ENCODE peak calls at places on chromosomes 16 and 17, in seven cellular contexts. Q is T47D, Y is K562, L is SK-N-SH, I is HCT116, S is HepG2, X is H1. D is an unnamed sample.

GRCh38 chr16:85387171-85387507 is 226.0 kb upstream of the GSE1 start:
- DNase-seq in Q (no peak), Y (no peak), L (no peak), I (no peak), S (no peak), X (peak), D (no peak)

GRCh38 chr16:83363521-83363920 is 444.3 kb upstream of the HSBP1 start:
- DNase-seq in Q (no peak), Y (no peak), L (no peak), I (no peak), S (no peak), X (no peak), D (no peak)

GRCh38 chr17:28228109-28228840 is 90.7 kb upstream of the TMEM97 start:
- DNase-seq in Q (no peak), Y (no peak), L (peak), I (no peak), S (no peak), X (peak), D (no peak)

GRCh38 chr17:65514541-65514940 is 46.9 kb downstream of the AXIN2 start:
- DNase-seq in Q (no peak), Y (no peak), L (no peak), I (no peak), S (no peak), X (no peak), D (no peak)

GRCh38 chr17:42484304-42484703 is 25.6 kb downstream of the ATP6V0A1 start:
- DNase-seq in Q (no peak), Y (no peak), L (no peak), I (no peak), S (peak), X (no peak), D (peak)

GRCh38 chr16:63618896-63619295 is 1503.0 kb downstream of the CDH11 start:
- DNase-seq in Q (no peak), Y (no peak), L (no peak), I (no peak), S (no peak), X (no peak), D (no peak)

GRCh38 chr16:877242-878065 is 76.9 kb upstream of the GNG13 start:
- DNase-seq in Q (no peak), Y (no peak), L (no peak), I (no peak), S (no peak), X (no peak), D (no peak)

GRCh38 chr16:44655-45054 is 8.8 kb downstream of the POLR3K start:
- DNase-seq in Q (no peak), Y (no peak), L (no peak), I (no peak), S (no peak), X (no peak), D (no peak)

GRCh38 chr16:4801051-4801961 is 1.1 kb downstream of the ROGDI start:
- DNase-seq in Q (no peak), Y (no peak), L (no peak), I (no peak), S (no peak), X (no peak), D (no peak)

GRCh38 chr17:77615672-77616242 is 342.7 kb upstream of the TNRC6C start:
- DNase-seq in Q (no peak), Y (no peak), L (no peak), I (no peak), S (no peak), X (no peak), D (no peak)

GRCh38 chr17:55570360-55570759 is 59.1 kb upstream of the SMIM36 start:
- DNase-seq in Q (no peak), Y (no peak), L (no peak), I (no peak), S (no peak), X (no peak), D (no peak)

GRCh38 chr17:41919165-41919817 is 540 bp upstream of the ACLY start:
- DNase-seq in Q (peak), Y (peak), L (no peak), I (peak), S (peak), X (peak), D (peak)

GRCh38 chr16:22659933-22660332 is 149.2 kb downstream of the NPIPB5 start:
- DNase-seq in Q (no peak), Y (no peak), L (no peak), I (no peak), S (no peak), X (no peak), D (no peak)

GRCh38 chr16:77290451-77291110 is 91.4 kb downstream of the SYCE1L start:
- DNase-seq in Q (no peak), Y (no peak), L (no peak), I (no peak), S (no peak), X (no peak), D (no peak)
- TF ChIP-seq JUND in Q (no peak), Y (no peak), L (no peak), I (no peak), S (no peak), X (no peak), D (no peak)

GRCh38 chr17:39927928-39928867 is 666 bp downstream of the LRRC3C start:
- DNase-seq in Q (no peak), Y (peak), L (peak), I (no peak), S (peak), X (peak), D (no peak)

GRCh38 chr17:39927101-39927927 is at the start of the genes LRRC3C and ORMDL3:
- DNase-seq in Q (peak), Y (peak), L (peak), I (peak), S (peak), X (peak), D (no peak)

GRCh38 chr17:39929657-39930407 is 2.3 kb downstream of the LRRC3C start:
- DNase-seq in Q (no peak), Y (no peak), L (no peak), I (no peak), S (peak), X (no peak), D (no peak)

GRCh38 chr17:39926588-39927100 is 757 bp downstream of the ORMDL3 start:
- DNase-seq in Q (no peak), Y (peak), L (peak), I (no peak), S (peak), X (no peak), D (no peak)

GRCh38 chr17:39928868-39929651 is 1.5 kb downstream of the LRRC3C start:
- DNase-seq in Q (no peak), Y (no peak), L (no peak), I (peak), S (no peak), X (no peak), D (no peak)
- TF ChIP-seq JUND in Q (no peak), Y (peak), L (peak), I (no peak), S (no peak), X (no peak), D (no peak)

DNA sequence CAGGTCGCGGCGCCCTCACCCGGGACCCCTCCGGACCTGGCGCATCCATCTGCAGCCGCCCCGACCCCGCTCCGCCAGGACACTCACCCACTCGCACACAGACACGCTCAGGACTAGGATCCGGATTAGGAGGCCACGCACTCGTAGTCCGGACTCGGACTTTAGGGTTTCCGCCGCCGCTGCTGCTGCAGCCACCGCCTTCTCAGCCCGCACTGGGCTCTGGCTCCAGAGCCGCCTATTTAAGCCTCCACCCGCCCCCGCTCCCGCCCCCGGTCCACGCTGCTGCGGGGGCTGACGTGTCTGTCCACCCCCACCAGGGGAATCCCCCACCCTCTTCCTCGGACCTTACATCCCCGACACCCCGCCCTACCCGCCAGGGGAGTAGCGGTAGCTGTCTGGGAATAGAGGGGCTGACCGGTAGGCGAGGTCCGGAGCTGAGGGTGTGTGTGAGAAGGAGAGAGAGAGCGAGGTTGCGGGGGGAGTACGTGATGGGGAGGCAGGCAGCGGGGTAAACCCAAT is at the start of gene RRAD:
- DNase-seq in Q (no peak), Y (peak), L (no peak), I (no peak), S (no peak), X (peak), D (no peak)
- TF ChIP-seq JUND in Q (no peak), Y (no peak), L (no peak), I (no peak), S (no peak), X (no peak), D (no peak)

DNA sequence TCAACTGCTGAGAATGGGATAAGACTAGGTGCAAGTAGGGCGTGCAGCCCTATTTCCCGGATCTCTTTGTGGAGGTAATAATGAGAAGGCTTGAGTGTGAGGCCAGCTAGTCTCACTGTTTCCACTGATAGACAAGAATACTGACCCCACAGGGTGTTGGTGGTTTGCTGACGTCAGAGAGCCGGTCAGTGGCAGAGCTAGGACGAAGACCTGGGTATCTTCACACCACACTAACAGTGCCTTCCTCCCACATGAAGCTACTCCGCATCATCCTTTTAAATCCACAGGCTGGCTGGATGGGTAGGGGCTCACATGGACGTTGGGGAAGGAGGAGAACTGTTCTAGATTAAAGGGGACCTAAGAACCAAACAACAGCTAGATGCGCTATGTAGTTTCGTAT is 68.0 kb downstream of the ZFHX3 start:
- DNase-seq in Q (no peak), Y (no peak), L (no peak), I (no peak), S (no peak), X (no peak), D (no peak)
- TF ChIP-seq JUND in Q (no peak), Y (no peak), L (no peak), I (no peak), S (no peak), X (no peak), D (no peak)

DNA sequence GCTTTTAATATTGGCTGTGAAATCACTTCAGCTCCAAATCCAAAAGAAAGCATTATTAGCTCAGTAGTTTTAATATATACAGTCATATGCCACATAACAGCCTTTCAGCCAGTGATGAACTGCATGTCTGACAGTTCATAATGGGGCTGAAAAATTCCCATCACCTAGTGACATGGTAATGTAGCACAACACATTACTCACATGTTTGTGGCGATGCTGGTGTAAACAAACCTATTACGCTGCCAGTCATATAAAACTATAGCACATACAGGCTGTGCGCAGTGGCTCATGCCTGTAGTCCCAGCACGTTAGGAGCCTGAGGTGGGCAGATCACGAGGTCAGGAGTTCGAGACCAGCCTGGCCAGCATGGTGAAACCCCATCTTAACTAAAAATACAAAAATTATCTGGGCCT is 92.2 kb downstream of the TUBD1 start:
- DNase-seq in Q (no peak), Y (no peak), L (no peak), I (peak), S (no peak), X (no peak), D (no peak)
- TF ChIP-seq JUND in Q (no peak), Y (no peak), L (no peak), I (no peak), S (no peak), X (no peak), D (no peak)

GRCh38 chr17:61482467-61482866 is 30.2 kb downstream of the TBX4 start:
- DNase-seq in Q (no peak), Y (no peak), L (no peak), I (no peak), S (no peak), X (no peak), D (no peak)
- TF ChIP-seq JUND in Q (no peak), Y (no peak), L (no peak), I (no peak), S (no peak), X (no peak), D (no peak)

GRCh38 chr16:50298075-50298460 is 31.7 kb downstream of the ADCY7 start:
- DNase-seq in Q (no peak), Y (no peak), L (no peak), I (no peak), S (peak), X (no peak), D (no peak)
- TF ChIP-seq JUND in Q (no peak), Y (no peak), L (no peak), I (no peak), S (no peak), X (no peak), D (no peak)

GRCh38 chr16:2842340-2843000 is 12.4 kb downstream of the ZG16B start:
- DNase-seq in Q (no peak), Y (peak), L (peak), I (peak), S (no peak), X (peak), D (no peak)
- TF ChIP-seq JUND in Q (no peak), Y (peak), L (no peak), I (no peak), S (no peak), X (peak), D (no peak)

GRCh38 chr17:49646391-49647255 is 31.3 kb downstream of the SPOP start:
- DNase-seq in Q (no peak), Y (no peak), L (no peak), I (peak), S (peak), X (no peak), D (peak)
- TF ChIP-seq JUND in Q (no peak), Y (no peak), L (peak), I (peak), S (no peak), X (no peak), D (peak)

GRCh38 chr16:50638816-50639670 is 42.1 kb downstream of the SNX20 start:
- DNase-seq in Q (no peak), Y (no peak), L (no peak), I (no peak), S (no peak), X (no peak), D (no peak)
- TF ChIP-seq JUND in Q (no peak), Y (no peak), L (no peak), I (no peak), S (no peak), X (no peak), D (no peak)

D was measured in GM12878.